ENCODE peak calls at places on chromosomes 6 and 20, in nine cellular contexts. V is stomach; O is lower leg skin; X is activated CD8-positive, alpha-beta T cell treated with anti-CD3 and anti-CD28 coated beads for 36 hours; T is colonic mucosa; U is neural crest cell; L is A549; J is progenitor cell of endocrine pancreas; B is uterus. E is an unnamed sample.

GRCh38 chr20:63756648-63756991 is 17.0 kb downstream of the SLC2A4RG start:
- DNase-seq in V (no peak), O (no peak), B (no peak), L (no peak), J (no peak), U (no peak), T (no peak), X (peak; percentile 50), E (no peak)

GRCh38 chr6:37243131-37243815 is 14.3 kb upstream of the TBC1D22B start:
- DNase-seq in B (no peak), V (no peak), T (no peak), X (no peak), U (no peak), J (no peak), L (no peak), O (no peak), E (no peak)

GRCh38 chr6:142938510-142938909 is 6.5 kb downstream of the HIVEP2 start:
- DNase-seq in U (no peak), B (no peak), X (no peak), J (no peak), L (no peak), V (no peak), O (no peak), T (no peak), E (no peak)

GRCh38 chr6:12163149-12163548 is 127.0 kb upstream of the EDN1 start:
- DNase-seq in B (no peak), J (no peak), T (no peak), U (no peak), O (no peak), V (no peak), X (peak; percentile 69), L (no peak), E (no peak)

GRCh38 chr6:11432091-11432490 is 105.5 kb upstream of the TMEM170B start:
- DNase-seq in U (no peak), O (no peak), T (no peak), B (no peak), J (no peak), L (no peak), X (no peak), V (no peak), E (no peak)

GRCh38 chr20:25457886-25458680 is 50.6 kb downstream of the GINS1 start:
- DNase-seq in X (no peak), B (no peak), V (no peak), L (no peak), O (no peak), J (no peak), T (no peak), U (no peak), E (no peak)

GRCh38 chr6:16217156-16217721 is 21.1 kb upstream of the GMPR start:
- DNase-seq in B (no peak), X (no peak), T (peak; percentile 15), U (no peak), O (no peak), V (no peak), J (no peak), L (no peak), E (no peak)

GRCh38 chr6:81614292-81614691 is 138.2 kb downstream of the TENT5A start:
- DNase-seq in J (no peak), U (no peak), V (peak; percentile 27), L (peak; percentile 1), T (peak; percentile 61), B (no peak), O (no peak), X (no peak), E (no peak)

GRCh38 chr20:59508729-59509128 is 95.6 kb upstream of the PHACTR3 start:
- DNase-seq in X (no peak), B (no peak), T (no peak), L (no peak), O (no peak), U (no peak), V (no peak), J (no peak), E (no peak)

GRCh38 chr6:25172819-25173218 is 106.4 kb upstream of the CARMIL1 start:
- DNase-seq in V (no peak), B (no peak), X (no peak), O (no peak), T (no peak), L (peak; percentile 13), U (no peak), J (no peak), E (peak; percentile 38)

DNA sequence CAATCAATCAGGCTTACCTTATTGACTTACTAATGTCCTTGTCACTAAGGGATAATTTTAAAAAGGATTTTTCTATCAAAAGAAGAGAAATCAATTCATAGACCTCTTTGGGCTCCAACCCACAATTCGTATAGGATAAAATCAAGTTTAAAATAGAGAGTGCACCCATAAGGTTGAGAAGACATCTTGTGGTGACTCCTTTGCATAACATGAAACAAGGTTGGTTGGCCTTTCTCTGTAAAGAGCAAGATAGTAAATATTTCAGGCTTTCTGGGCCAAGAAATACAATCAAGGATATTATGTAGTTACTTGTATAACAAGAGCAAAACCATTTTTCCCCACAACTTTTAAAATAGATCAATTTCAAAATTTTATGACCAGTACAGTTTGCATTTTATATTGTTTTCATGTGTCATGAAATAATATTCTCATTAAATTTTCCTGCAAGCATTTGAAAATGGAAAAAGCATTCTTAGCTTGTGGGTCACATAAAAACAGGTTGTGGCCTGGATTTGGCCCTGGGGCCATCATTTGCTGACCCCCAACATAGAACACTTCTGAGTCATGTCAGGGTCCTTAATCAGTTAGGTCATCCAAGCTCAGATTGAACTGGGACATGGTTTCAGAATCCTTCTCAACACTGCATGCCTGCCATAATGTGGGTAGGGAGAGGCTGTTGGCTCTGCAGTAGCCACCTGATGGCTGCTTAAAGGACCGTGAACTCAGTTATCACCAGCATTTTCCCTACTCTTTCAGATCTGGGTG is 76.7 kb downstream of the MYB start:
- DNase-seq in J (no peak), B (no peak), T (no peak), L (no peak), X (no peak), O (no peak), U (no peak), V (no peak), E (no peak)
- TF ChIP-seq CTCF in J (no peak), B (no peak), T (no peak), L (no peak), X (no peak), O (no peak), U (no peak), V (no peak), E (no peak)

DNA sequence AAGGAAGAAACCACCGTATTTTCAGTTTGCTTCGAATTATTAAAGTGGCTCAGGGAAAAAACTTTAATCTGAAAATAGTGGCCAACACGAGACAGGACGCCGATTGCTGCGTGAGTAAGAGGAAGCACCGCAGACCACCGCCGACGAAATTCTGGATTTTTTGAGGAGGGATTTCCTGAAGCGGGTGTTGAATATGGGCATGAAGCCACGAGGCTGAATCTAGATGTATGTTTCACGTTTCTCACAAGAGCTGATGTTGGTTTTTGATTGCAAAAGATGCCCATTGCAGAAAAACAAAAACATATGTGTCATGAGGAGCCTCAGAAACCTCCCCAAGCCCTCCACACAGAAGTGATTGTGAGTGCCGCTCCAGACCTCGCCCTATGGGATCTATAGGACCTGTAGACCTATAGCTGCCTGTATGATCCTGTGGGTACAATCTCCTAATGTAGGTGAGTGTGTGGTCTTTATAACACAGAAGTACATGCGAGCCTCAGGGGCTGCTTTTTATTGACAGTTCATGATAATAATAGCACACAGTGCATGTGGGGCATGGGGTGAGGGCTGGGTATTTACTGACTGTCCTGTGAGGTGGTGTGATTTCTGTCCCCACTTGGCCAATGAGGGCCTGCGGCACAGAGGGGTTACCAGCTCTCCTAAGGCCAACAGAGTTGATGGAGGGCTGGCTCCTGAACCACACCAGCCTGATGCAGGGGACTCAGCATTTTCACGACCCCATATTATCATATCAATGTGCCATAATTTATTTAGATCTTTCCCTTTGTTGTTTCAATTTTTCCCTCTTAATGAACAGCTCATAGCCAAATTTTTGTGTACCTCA is 243.9 kb downstream of the DLL1 start:
- DNase-seq in V (peak; percentile 20), O (no peak), T (no peak), J (no peak), L (no peak), X (no peak), U (no peak), B (no peak), E (no peak)
- TF ChIP-seq CTCF in V (no peak), O (no peak), T (no peak), J (no peak), L (no peak), X (no peak), U (no peak), B (no peak), E (no peak)

DNA sequence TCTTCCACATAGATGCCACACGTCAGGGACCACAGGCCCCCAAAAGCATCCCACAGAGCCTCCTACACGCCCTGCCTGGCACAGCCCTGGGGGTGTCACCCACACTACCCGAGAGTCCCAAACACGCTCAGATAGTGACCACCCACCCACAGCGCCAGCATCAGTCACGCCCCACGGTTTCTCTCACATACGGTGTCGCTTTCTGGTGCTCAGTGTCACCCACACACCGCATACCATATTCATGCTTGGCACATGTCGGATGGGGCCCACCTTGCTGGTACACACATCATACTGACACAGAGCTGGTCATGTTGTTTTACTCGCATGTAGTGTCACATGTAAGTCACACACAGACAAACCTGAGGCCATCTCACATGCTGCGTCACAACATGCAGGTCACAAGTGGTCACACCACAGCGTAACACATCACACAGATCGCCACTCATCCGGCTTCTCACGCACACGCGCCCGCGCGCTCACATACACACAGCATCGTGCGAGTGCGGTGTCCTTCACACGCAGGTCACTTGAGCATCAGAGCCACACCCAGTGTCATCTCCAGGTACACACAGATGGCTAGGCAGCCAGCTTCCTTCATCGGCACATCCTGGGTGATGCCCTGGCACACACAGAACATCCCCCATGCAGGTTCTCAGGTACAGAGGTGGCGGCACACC is 3.4 kb downstream of the TEAD3 start:
- DNase-seq in L (no peak), J (no peak), X (no peak), V (no peak), T (no peak), U (no peak), O (no peak), B (no peak), E (no peak)
- TF ChIP-seq CTCF in L (no peak), J (no peak), X (no peak), V (no peak), T (no peak), U (no peak), O (no peak), B (no peak), E (no peak)

GRCh38 chr6:73610444-73611275 is 43.1 kb downstream of the SLC17A5 start:
- DNase-seq in O (no peak), U (no peak), V (no peak), J (no peak), L (peak; percentile 38), T (no peak), X (no peak), B (no peak), E (peak; percentile 59)

GRCh38 chr6:73613806-73614536 is 39.8 kb downstream of the SLC17A5 start:
- DNase-seq in L (no peak), V (no peak), O (no peak), X (no peak), T (no peak), B (no peak), J (no peak), U (no peak), E (no peak)

GRCh38 chr6:73612611-73613010 is 41.2 kb downstream of the SLC17A5 start:
- DNase-seq in X (no peak), T (no peak), V (no peak), L (no peak), O (no peak), J (no peak), U (no peak), B (no peak), E (no peak)

DNA sequence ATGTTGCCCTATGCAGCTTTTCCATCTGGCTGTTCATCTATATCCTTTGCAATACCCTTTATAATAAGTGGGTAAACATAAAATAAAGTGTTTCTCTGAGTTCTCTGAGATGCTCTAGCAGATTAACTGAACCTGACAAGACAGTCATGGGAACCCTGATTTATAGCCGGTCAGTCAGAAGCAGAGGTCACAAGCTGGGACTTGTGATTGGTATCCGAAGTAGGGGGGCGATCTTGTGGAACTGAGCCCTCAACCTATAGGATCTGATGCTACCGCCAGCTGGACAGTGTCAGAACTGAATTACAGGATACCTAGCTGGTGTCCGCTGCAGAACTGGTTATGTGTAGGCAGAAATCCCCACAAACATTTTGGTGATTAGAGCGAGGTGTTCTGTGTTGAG is 39.0 kb downstream of the SLC17A5 start:
- DNase-seq in V (no peak), L (no peak), O (no peak), J (no peak), U (no peak), T (no peak), B (no peak), X (no peak), E (no peak)
- TF ChIP-seq CTCF in V (no peak), L (no peak), O (no peak), J (no peak), U (no peak), T (no peak), B (no peak), X (no peak), E (no peak)

E was measured in RWPE1.